ENCODE peak calls at places on chromosomes 12 and 14, in four cellular contexts. T is lower lobe of right lung; P is stimulated activated naive B cell treated with anti-CD40 and anti-IgM and Interleukin-4, amounts not matched to agents 10 μg/mL and 1 μg/mL and 100 μg/mL, for 72 hours; M is stimulated activated CD4-positive, alpha-beta T cell treated with anti-CD3 and anti-CD28 coated beads, Interleukin-15, amount 100 ng/mL, for 24 hours. Z is an unnamed sample.

GRCh38 chr14:95057147-95057546 is 100.2 kb downstream of the DICER1 start:
- DNase-seq in T (no peak), P (no peak), M (no peak), Z (no peak)

GRCh38 chr14:58560208-58560607 is 77.6 kb upstream of the DACT1 start:
- DNase-seq in T (no peak), P (no peak), M (no peak), Z (peak; percentile 39)

GRCh38 chr12:93156091-93156490 is 221.6 kb upstream of the NUDT4 start:
- DNase-seq in T (no peak), P (no peak), M (no peak), Z (no peak)

GRCh38 chr14:22386924-22387775 is 201.9 kb downstream of the DAD1 start:
- DNase-seq in T (peak; percentile 50), P (peak; percentile 75), M (no peak), Z (no peak)

GRCh38 chr12:100706029-100706428 is 88.5 kb upstream of the ANO4 start:
- DNase-seq in T (no peak), P (no peak), M (no peak), Z (peak; percentile 94)

GRCh38 chr14:52248057-52248456 is 19.4 kb upstream of the PTGDR start:
- DNase-seq in T (no peak), P (no peak), M (no peak), Z (no peak)

GRCh38 chr12:89343127-89343526 is 9.2 kb downstream of the DUSP6 start:
- DNase-seq in T (no peak), P (no peak), M (no peak), Z (no peak)

GRCh38 chr14:103597623-103598372 is 31.2 kb upstream of the KLC1 start:
- DNase-seq in T (no peak), P (no peak), M (peak; percentile 25), Z (no peak)

GRCh38 chr14:25150401-25150800 is 100.5 kb upstream of the STXBP6 start:
- DNase-seq in T (no peak), P (no peak), M (no peak), Z (no peak)

GRCh38 chr14:24032727-24033418 is 18.9 kb upstream of the CARMIL3 start:
- DNase-seq in T (no peak), P (no peak), M (no peak), Z (peak; percentile 86)

GRCh38 chr14:28157887-28158791 is 608.4 kb upstream of the FOXG1 start:
- DNase-seq in T (no peak), P (no peak), M (no peak), Z (no peak)

GRCh38 chr12:115224031-115224430 is 540.1 kb upstream of the TBX3 start:
- DNase-seq in T (no peak), P (no peak), M (no peak), Z (no peak)

GRCh38 chr12:51028126-51028810 is 2.1 kb upstream of the SLC11A2 start:
- DNase-seq in T (no peak), P (no peak), M (peak; percentile 44), Z (no peak)

GRCh38 chr14:83133986-83134664 is 1600.5 kb upstream of the SEL1L start:
- DNase-seq in T (no peak), P (no peak), M (no peak), Z (no peak)

GRCh38 chr14:73170686-73171085 is 34.4 kb downstream of the PSEN1 start:
- DNase-seq in T (no peak), P (no peak), M (no peak), Z (no peak)

GRCh38 chr14:93728651-93729016 is 59.7 kb downstream of the PRIMA1 start:
- DNase-seq in T (no peak), P (no peak), M (no peak), Z (no peak)

GRCh38 chr14:69327507-69327906 is 67.5 kb downstream of the GALNT16 start:
- DNase-seq in T (no peak), P (no peak), M (no peak), Z (no peak)

GRCh38 chr12:78951746-78952532 is 87.4 kb downstream of the SYT1 start:
- DNase-seq in T (no peak), P (no peak), M (no peak), Z (no peak)

GRCh38 chr14:104598461-104599273 is 5.9 kb downstream of the TMEM179 start:
- DNase-seq in T (peak; percentile 40), P (no peak), M (no peak), Z (no peak)

GRCh38 chr14:105536691-105537579 is 10.6 kb downstream of the TMEM121 start:
- DNase-seq in T (no peak), P (no peak), M (no peak), Z (no peak)

GRCh38 chr12:105485321-105485910 is 154.9 kb downstream of the C12orf75 start:
- DNase-seq in T (no peak), P (no peak), M (no peak), Z (no peak)

GRCh38 chr12:132572106-132572505 is 38.3 kb downstream of the LRCOL1 start:
- DNase-seq in T (peak; percentile 79), P (no peak), M (no peak), Z (no peak)

GRCh38 chr14:61607570-61608244 is 87.6 kb upstream of the HIF1A start:
- DNase-seq in T (no peak), P (no peak), M (no peak), Z (no peak)

GRCh38 chr12:106223485-106224391 is 24.1 kb downstream of the CKAP4 start:
- DNase-seq in T (peak; percentile 72), P (peak; percentile 58), M (peak; percentile 75), Z (no peak)

GRCh38 chr12:132508860-132509732 is 19.1 kb downstream of the FBRSL1 start:
- DNase-seq in T (no peak), P (no peak), M (no peak), Z (no peak)

GRCh38 chr12:121830134-121830533 is 26.3 kb downstream of the SETD1B start:
- DNase-seq in T (no peak), P (no peak), M (no peak), Z (no peak)

GRCh38 chr12:106446429-106447092 is 89.0 kb downstream of the POLR3B start:
- DNase-seq in T (no peak), P (no peak), M (no peak), Z (no peak)

GRCh38 chr14:69105326-69105725 is 47.6 kb downstream of the DCAF5 start:
- DNase-seq in T (no peak), P (no peak), M (no peak), Z (peak; percentile 10)

GRCh38 chr12:3295648-3296408 is 195.2 kb upstream of the PRMT8 start:
- DNase-seq in T (no peak), P (no peak), M (no peak), Z (no peak)

GRCh38 chr14:61388173-61388975 is 67.0 kb downstream of the PRKCH start:
- DNase-seq in T (no peak), P (peak; percentile 20), M (peak; percentile 55), Z (peak; percentile 93)

GRCh38 chr12:6534914-6535696 is 788 bp downstream of the GAPDH start:
- DNase-seq in T (peak; percentile 88), P (peak; percentile 50), M (peak; percentile 85), Z (no peak)

GRCh38 chr12:47032644-47033043 is 46.8 kb upstream of the PCED1B start:
- DNase-seq in T (no peak), P (no peak), M (peak; percentile 8), Z (no peak)

GRCh38 chr14:34966413-34966812 is 16.4 kb upstream of the SRP54 start:
- DNase-seq in T (no peak), P (no peak), M (no peak), Z (no peak)